ENCODE peak calls at places on chromosomes 12 and 14, in four cellular contexts. Q is Karpas-422, A is neural progenitor cell, E is OCI-LY7. I is an unnamed sample. For H3K79me2, the result is how much of the 10 kb centered on the place peaks cover.

GRCh38 chr12:65443038-65443437 is 164.6 kb downstream of the MSRB3 start:
- DNase-seq in Q (no peak), A (no peak), E (no peak), I (no peak)

GRCh38 chr14:26730929-26731618 is 133.2 kb upstream of the NOVA1 start:
- DNase-seq in Q (peak), A (peak), E (peak), I (no peak)

GRCh38 chr12:112839386-112839972 is 47.9 kb downstream of the RPH3A start:
- DNase-seq in Q (no peak), A (no peak), E (no peak), I (no peak)

GRCh38 chr12:26158078-26158764 is 33.4 kb upstream of the BHLHE41 start:
- DNase-seq in Q (peak), A (no peak), E (peak), I (no peak)

GRCh38 chr12:54292931-54293241 is 7.9 kb downstream of the NFE2 start:
- DNase-seq in Q (no peak), A (no peak), E (no peak), I (no peak)

GRCh38 chr12:102527256-102527720 is 46.9 kb upstream of the IGF1 start:
- DNase-seq in Q (no peak), A (no peak), E (no peak), I (no peak)

GRCh38 chr12:91388573-91388972 is 206.0 kb upstream of the DCN start:
- DNase-seq in Q (no peak), A (no peak), E (no peak), I (no peak)

GRCh38 chr12:78406776-78407335 is 457.7 kb upstream of the SYT1 start:
- DNase-seq in Q (no peak), A (no peak), E (peak), I (no peak)

GRCh38 chr14:51067306-51067705 is 27.6 kb downstream of the TRIM9 start:
- DNase-seq in Q (no peak), A (no peak), E (no peak), I (no peak)

GRCh38 chr14:90487031-90487430 is 90.2 kb downstream of the CALM1 start:
- DNase-seq in Q (no peak), A (no peak), E (no peak), I (no peak)

GRCh38 chr14:61477845-61478438 is 156.6 kb downstream of the PRKCH start:
- DNase-seq in Q (peak), A (no peak), E (peak), I (no peak)

GRCh38 chr12:39365364-39366001 is 77.4 kb downstream of the KIF21A start:
- DNase-seq in Q (no peak), A (no peak), E (peak), I (no peak)

GRCh38 chr14:71388862-71389261 is 481.6 kb downstream of the PCNX1 start:
- DNase-seq in Q (no peak), A (no peak), E (no peak), I (no peak)

GRCh38 chr14:71387753-71388152 is 480.5 kb downstream of the PCNX1 start:
- DNase-seq in Q (no peak), A (no peak), E (no peak), I (no peak)

GRCh38 chr14:71384007-71384605 is 476.8 kb downstream of the PCNX1 start:
- DNase-seq in Q (no peak), A (no peak), E (no peak), I (no peak)

GRCh38 chr14:71383510-71383909 is 476.3 kb downstream of the PCNX1 start:
- DNase-seq in Q (no peak), A (no peak), E (no peak), I (no peak)

DNA sequence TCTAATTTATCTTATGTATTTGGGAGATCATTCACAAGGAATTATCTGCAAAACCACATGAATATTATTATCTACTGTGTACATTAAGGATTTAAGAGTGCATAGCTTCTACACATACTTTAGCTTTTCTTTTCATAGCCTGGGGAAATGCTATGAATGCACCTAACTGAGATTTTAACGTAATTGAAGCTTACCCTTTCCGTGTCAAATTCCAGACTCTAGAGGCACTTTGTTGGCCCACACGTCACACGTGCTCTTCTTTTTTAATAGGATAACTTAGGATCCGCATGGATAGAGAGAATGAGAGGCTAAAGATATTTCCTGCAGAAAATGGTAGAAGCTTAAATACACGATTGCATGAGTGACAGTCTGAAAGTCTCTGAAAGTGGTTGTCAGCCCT is 481.1 kb downstream of the PCNX1 start:
- DNase-seq in Q (no peak), A (no peak), E (no peak), I (no peak)
- H3K79me2 ChIP-seq in Q (under half), A (half or more), E (under half), I (half or more)

DNA sequence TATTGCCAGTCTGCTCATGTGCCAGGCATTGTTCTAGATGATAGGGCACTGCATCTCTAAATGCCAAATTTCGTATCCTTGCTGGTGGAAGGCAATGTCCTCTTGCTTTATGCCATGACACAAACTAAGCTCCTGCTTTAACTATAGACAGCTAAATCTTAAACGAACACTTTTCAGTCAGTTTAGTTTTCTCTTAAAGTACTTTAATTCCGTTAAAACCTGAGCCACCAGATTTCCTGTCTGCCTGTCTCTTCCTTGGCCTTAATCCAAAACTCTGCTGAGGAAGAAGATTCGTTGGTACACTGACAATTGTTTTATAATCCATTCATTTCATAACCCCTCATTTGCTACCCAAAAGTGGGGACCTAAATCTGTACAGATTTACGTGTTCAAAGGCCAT is 194.4 kb upstream of the BCL2L14 start:
- DNase-seq in Q (no peak), A (no peak), E (no peak), I (peak)
- H3K4me2 ChIP-seq in Q (no peak), A (no peak), E (peak), I (peak)

DNA sequence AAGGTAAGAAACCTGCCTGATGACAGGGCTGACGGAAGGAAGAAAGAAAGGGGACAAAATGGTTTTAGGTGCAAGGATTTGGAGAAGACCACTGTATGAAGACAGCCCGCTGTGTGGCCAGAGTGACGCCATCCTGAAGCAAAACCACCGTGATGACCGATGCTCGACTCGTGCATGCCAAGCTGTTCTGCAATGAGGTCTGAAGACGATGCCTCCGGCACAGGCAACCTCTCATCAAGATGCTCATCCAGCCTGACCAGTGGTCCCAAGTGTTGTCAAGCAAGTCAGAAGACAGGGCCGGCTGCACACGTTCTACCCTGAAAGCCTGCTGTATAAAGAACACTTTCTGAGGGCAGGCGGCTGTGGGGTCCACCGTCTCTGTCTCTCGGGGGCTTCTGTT is 34.8 kb downstream of the STX2 start:
- DNase-seq in Q (no peak), A (no peak), E (no peak), I (no peak)
- H3K79me2 ChIP-seq in Q (under half), A (under half), E (under half), I (under half)

DNA sequence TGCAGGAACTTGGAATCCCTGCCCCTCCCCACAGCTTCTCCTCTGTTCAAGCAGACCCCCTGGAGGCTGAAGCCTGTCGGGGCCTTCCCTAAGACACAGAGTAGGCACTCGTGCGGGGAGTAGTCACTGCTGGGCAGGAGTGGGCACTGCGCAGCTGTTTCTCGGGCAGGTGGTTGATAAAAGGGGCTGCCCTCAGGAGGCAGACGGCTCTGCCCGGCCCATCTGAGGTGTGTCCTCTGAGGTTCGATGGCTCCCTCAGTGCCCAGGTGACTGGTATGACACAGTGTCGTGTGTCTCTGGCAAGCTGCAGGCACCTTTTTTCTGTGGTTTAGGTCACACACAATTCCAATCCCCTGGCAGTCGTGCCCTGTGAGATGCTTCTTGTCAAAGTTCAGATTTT is 10.1 kb downstream of the GALNT16 start:
- DNase-seq in Q (no peak), A (no peak), E (no peak), I (no peak)
- H3K4me2 ChIP-seq in Q (no peak), A (no peak), E (no peak), I (no peak)

GRCh38 chr14:73368621-73369020 is 89.7 kb downstream of the NUMB start:
- DNase-seq in Q (no peak), A (no peak), E (no peak), I (no peak)

GRCh38 chr14:73370561-73370960 is 87.8 kb downstream of the NUMB start:
- DNase-seq in Q (no peak), A (no peak), E (no peak), I (no peak)

GRCh38 chr14:73369433-73369832 is 88.9 kb downstream of the NUMB start:
- DNase-seq in Q (peak), A (no peak), E (no peak), I (no peak)

GRCh38 chr14:73374218-73374617 is 84.1 kb downstream of the NUMB start:
- DNase-seq in Q (no peak), A (no peak), E (no peak), I (no peak)

GRCh38 chr14:73372529-73372928 is 85.8 kb downstream of the NUMB start:
- DNase-seq in Q (no peak), A (no peak), E (no peak), I (no peak)
- H3K79me2 ChIP-seq in Q (under half), A (under half), E (under half), I (under half)

GRCh38 chr12:116759783-116760581 is 21.9 kb downstream of the RNFT2 start:
- DNase-seq in Q (no peak), A (no peak), E (no peak), I (peak)

GRCh38 chr12:116766285-116766684 is 28.2 kb downstream of the RNFT2 start:
- DNase-seq in Q (no peak), A (no peak), E (no peak), I (no peak)

GRCh38 chr12:116765271-116765670 is 27.2 kb downstream of the RNFT2 start:
- DNase-seq in Q (no peak), A (no peak), E (no peak), I (no peak)

GRCh38 chr12:116760621-116761020 is 22.5 kb downstream of the RNFT2 start:
- DNase-seq in Q (no peak), A (no peak), E (no peak), I (no peak)

GRCh38 chr12:116761499-116761898 is 23.4 kb downstream of the RNFT2 start:
- DNase-seq in Q (no peak), A (no peak), E (no peak), I (no peak)
- H3K4me2 ChIP-seq in Q (no peak), A (no peak), E (no peak), I (no peak)

DNA sequence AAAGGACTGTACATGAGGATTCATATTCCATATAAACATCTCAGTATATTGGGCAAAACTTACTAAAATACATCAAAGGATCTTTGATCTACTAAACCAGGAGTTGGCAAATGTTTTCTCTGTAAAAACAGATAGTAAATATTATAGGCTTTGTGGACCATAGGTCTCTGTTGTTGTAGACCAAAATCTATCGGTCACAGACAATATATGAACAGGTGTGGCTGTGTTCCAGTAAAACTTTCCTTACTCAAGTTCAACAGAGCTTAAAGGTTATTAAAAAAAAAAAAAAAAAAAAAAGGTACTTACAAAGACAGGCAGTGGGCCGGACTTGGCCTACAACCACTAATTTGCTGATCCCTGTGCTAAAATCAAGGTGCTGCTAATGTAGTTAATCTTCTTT is 40.3 kb downstream of the PAWR start:
- DNase-seq in Q (no peak), A (no peak), E (no peak), I (no peak)
- H3K79me2 ChIP-seq in Q (half or more), A (half or more), E (half or more), I (under half)

GRCh38 chr12:68612675-68613074 is 2.0 kb downstream of the RAP1B start:
- DNase-seq in Q (peak), A (no peak), E (no peak), I (no peak)
- H3K4me2 ChIP-seq in Q (peak), A (peak), E (peak), I (peak)

I was measured in DND-41.